ENCODE peak calls at places on chromosomes 16 and 17, in seven cellular contexts. One of them, this sample, is unnamed. For H3K36me3 and H3K9me3, the result is how much of the 10 kb centered on the place peaks cover.

GRCh38 chr17:49379926-49380325 is 17.9 kb upstream of the ZNF652 start:
- DNase-seq in tibial artery: no peak
- DNase-seq in CD8-positive, alpha-beta memory T cell: no peak
- DNase-seq in stomach: no peak
- DNase-seq in CD4-positive, CD25-positive, alpha-beta regulatory T cell: no peak
- DNase-seq in SJSA1: no peak
- DNase-seq in breast epithelium: no peak
- DNase-seq in this sample: peak

GRCh38 chr16:81885976-81886586 is 107.0 kb downstream of the PLCG2 start:
- DNase-seq in tibial artery: no peak
- DNase-seq in CD8-positive, alpha-beta memory T cell: no peak
- DNase-seq in stomach: no peak
- DNase-seq in CD4-positive, CD25-positive, alpha-beta regulatory T cell: no peak
- DNase-seq in SJSA1: peak
- DNase-seq in breast epithelium: no peak
- DNase-seq in this sample: no peak

GRCh38 chr16:22813223-22813945 is 578 bp upstream of the HS3ST2 start:
- DNase-seq in tibial artery: peak
- DNase-seq in CD8-positive, alpha-beta memory T cell: no peak
- DNase-seq in stomach: peak
- DNase-seq in CD4-positive, CD25-positive, alpha-beta regulatory T cell: no peak
- DNase-seq in SJSA1: peak
- DNase-seq in breast epithelium: no peak
- DNase-seq in this sample: peak

GRCh38 chr16:87190288-87191240 is 126.6 kb downstream of the C16orf95 start:
- DNase-seq in tibial artery: no peak
- DNase-seq in CD8-positive, alpha-beta memory T cell: no peak
- DNase-seq in stomach: no peak
- DNase-seq in CD4-positive, CD25-positive, alpha-beta regulatory T cell: no peak
- DNase-seq in SJSA1: no peak
- DNase-seq in breast epithelium: no peak
- DNase-seq in this sample: no peak

GRCh38 chr16:6946802-6947201 is 385.8 kb upstream of the RBFOX1 start:
- DNase-seq in tibial artery: no peak
- DNase-seq in CD8-positive, alpha-beta memory T cell: no peak
- DNase-seq in stomach: no peak
- DNase-seq in CD4-positive, CD25-positive, alpha-beta regulatory T cell: no peak
- DNase-seq in SJSA1: no peak
- DNase-seq in breast epithelium: no peak
- DNase-seq in this sample: no peak

GRCh38 chr17:75242461-75243042 is 18.9 kb downstream of the GGA3 start:
- DNase-seq in tibial artery: no peak
- DNase-seq in CD8-positive, alpha-beta memory T cell: peak
- DNase-seq in stomach: no peak
- DNase-seq in CD4-positive, CD25-positive, alpha-beta regulatory T cell: peak
- DNase-seq in SJSA1: no peak
- DNase-seq in breast epithelium: no peak
- DNase-seq in this sample: no peak

GRCh38 chr17:81537343-81537855 is 9.2 kb downstream of the FSCN2 start:
- DNase-seq in tibial artery: no peak
- DNase-seq in CD8-positive, alpha-beta memory T cell: no peak
- DNase-seq in stomach: peak
- DNase-seq in CD4-positive, CD25-positive, alpha-beta regulatory T cell: no peak
- DNase-seq in SJSA1: peak
- DNase-seq in breast epithelium: no peak
- DNase-seq in this sample: no peak

GRCh38 chr17:74450925-74451403 is 15.5 kb upstream of the CD300A start:
- DNase-seq in tibial artery: no peak
- DNase-seq in CD8-positive, alpha-beta memory T cell: no peak
- DNase-seq in stomach: no peak
- DNase-seq in CD4-positive, CD25-positive, alpha-beta regulatory T cell: no peak
- DNase-seq in SJSA1: no peak
- DNase-seq in breast epithelium: no peak
- DNase-seq in this sample: no peak

GRCh38 chr17:40518401-40519088 is 17.1 kb upstream of the TNS4 start:
- DNase-seq in tibial artery: no peak
- DNase-seq in CD8-positive, alpha-beta memory T cell: no peak
- DNase-seq in stomach: no peak
- DNase-seq in CD4-positive, CD25-positive, alpha-beta regulatory T cell: no peak
- DNase-seq in SJSA1: no peak
- DNase-seq in breast epithelium: peak
- DNase-seq in this sample: peak

GRCh38 chr17:80861892-80862291 is 129.7 kb upstream of the CHMP6 start:
- DNase-seq in tibial artery: no peak
- DNase-seq in CD8-positive, alpha-beta memory T cell: no peak
- DNase-seq in stomach: no peak
- DNase-seq in CD4-positive, CD25-positive, alpha-beta regulatory T cell: peak
- DNase-seq in SJSA1: no peak
- DNase-seq in breast epithelium: no peak
- DNase-seq in this sample: no peak

GRCh38 chr17:34840758-34841157 is 120.5 kb downstream of the CCT6B start:
- DNase-seq in tibial artery: no peak
- DNase-seq in CD8-positive, alpha-beta memory T cell: no peak
- DNase-seq in stomach: no peak
- DNase-seq in CD4-positive, CD25-positive, alpha-beta regulatory T cell: peak
- DNase-seq in SJSA1: no peak
- DNase-seq in breast epithelium: no peak
- DNase-seq in this sample: no peak

GRCh38 chr16:69417537-69418199 is 6.8 kb upstream of the CYB5B start:
- DNase-seq in tibial artery: no peak
- DNase-seq in CD8-positive, alpha-beta memory T cell: no peak
- DNase-seq in stomach: no peak
- DNase-seq in CD4-positive, CD25-positive, alpha-beta regulatory T cell: no peak
- DNase-seq in SJSA1: peak
- DNase-seq in breast epithelium: no peak
- DNase-seq in this sample: no peak

GRCh38 chr16:11964761-11965539 is at the start of gene TNFRSF17:
- DNase-seq in tibial artery: no peak
- DNase-seq in CD8-positive, alpha-beta memory T cell: no peak
- DNase-seq in stomach: no peak
- DNase-seq in CD4-positive, CD25-positive, alpha-beta regulatory T cell: no peak
- DNase-seq in SJSA1: no peak
- DNase-seq in breast epithelium: no peak
- DNase-seq in this sample: no peak

GRCh38 chr16:82045471-82046178 is 10.6 kb downstream of the HSD17B2 start:
- DNase-seq in tibial artery: no peak
- DNase-seq in CD8-positive, alpha-beta memory T cell: no peak
- DNase-seq in stomach: no peak
- DNase-seq in CD4-positive, CD25-positive, alpha-beta regulatory T cell: no peak
- DNase-seq in SJSA1: no peak
- DNase-seq in breast epithelium: no peak
- DNase-seq in this sample: no peak

GRCh38 chr17:34125010-34125409 is 130.1 kb upstream of the CCL2 start:
- DNase-seq in tibial artery: no peak
- DNase-seq in CD8-positive, alpha-beta memory T cell: no peak
- DNase-seq in stomach: no peak
- DNase-seq in CD4-positive, CD25-positive, alpha-beta regulatory T cell: no peak
- DNase-seq in SJSA1: no peak
- DNase-seq in breast epithelium: no peak
- DNase-seq in this sample: no peak

GRCh38 chr17:45433136-45433535 is 466 bp upstream of the ARHGAP27 start:
- DNase-seq in tibial artery: no peak
- DNase-seq in CD8-positive, alpha-beta memory T cell: no peak
- DNase-seq in stomach: no peak
- DNase-seq in CD4-positive, CD25-positive, alpha-beta regulatory T cell: no peak
- DNase-seq in SJSA1: no peak
- DNase-seq in breast epithelium: no peak
- DNase-seq in this sample: no peak

GRCh38 chr16:77807-78443 is at the start of gene MPG:
- DNase-seq in tibial artery: peak
- DNase-seq in CD8-positive, alpha-beta memory T cell: peak
- DNase-seq in stomach: peak
- DNase-seq in CD4-positive, CD25-positive, alpha-beta regulatory T cell: peak
- DNase-seq in SJSA1: peak
- DNase-seq in breast epithelium: peak
- DNase-seq in this sample: peak

GRCh38 chr16:85505794-85506339 is 107.3 kb upstream of the GSE1 start:
- DNase-seq in tibial artery: no peak
- DNase-seq in CD8-positive, alpha-beta memory T cell: no peak
- DNase-seq in stomach: no peak
- DNase-seq in CD4-positive, CD25-positive, alpha-beta regulatory T cell: no peak
- DNase-seq in SJSA1: no peak
- DNase-seq in breast epithelium: no peak
- DNase-seq in this sample: no peak

GRCh38 chr16:56614549-56614991 is 6.2 kb downstream of the MT2A start:
- DNase-seq in tibial artery: no peak
- DNase-seq in CD8-positive, alpha-beta memory T cell: no peak
- DNase-seq in stomach: no peak
- DNase-seq in CD4-positive, CD25-positive, alpha-beta regulatory T cell: no peak
- DNase-seq in SJSA1: peak
- DNase-seq in breast epithelium: no peak
- DNase-seq in this sample: no peak

GRCh38 chr17:46770818-46771600 is 47.5 kb downstream of the WNT3 start:
- DNase-seq in tibial artery: no peak
- DNase-seq in CD8-positive, alpha-beta memory T cell: no peak
- DNase-seq in stomach: peak
- DNase-seq in CD4-positive, CD25-positive, alpha-beta regulatory T cell: peak
- DNase-seq in SJSA1: peak
- DNase-seq in breast epithelium: no peak
- DNase-seq in this sample: peak

GRCh38 chr17:76276461-76277299 is 11.5 kb downstream of the UBALD2 start:
- DNase-seq in tibial artery: no peak
- DNase-seq in CD8-positive, alpha-beta memory T cell: no peak
- DNase-seq in stomach: no peak
- DNase-seq in CD4-positive, CD25-positive, alpha-beta regulatory T cell: no peak
- DNase-seq in SJSA1: no peak
- DNase-seq in breast epithelium: no peak
- DNase-seq in this sample: peak

GRCh38 chr17:5331506-5331905 is 49.4 kb downstream of the RABEP1 start:
- DNase-seq in tibial artery: no peak
- DNase-seq in CD8-positive, alpha-beta memory T cell: no peak
- DNase-seq in stomach: no peak
- DNase-seq in CD4-positive, CD25-positive, alpha-beta regulatory T cell: no peak
- DNase-seq in SJSA1: no peak
- DNase-seq in breast epithelium: no peak
- DNase-seq in this sample: no peak
- H3K4me3 ChIP-seq in tibial artery: no peak
- H3K4me3 ChIP-seq in CD8-positive, alpha-beta memory T cell: no peak
- H3K4me3 ChIP-seq in stomach: no peak
- H3K4me3 ChIP-seq in CD4-positive, CD25-positive, alpha-beta regulatory T cell: no peak
- H3K4me3 ChIP-seq in SJSA1: no peak
- H3K4me3 ChIP-seq in breast epithelium: no peak
- H3K4me3 ChIP-seq in this sample: no peak

GRCh38 chr16:68276223-68276622 is 11.9 kb downstream of the SLC7A6 start:
- DNase-seq in tibial artery: no peak
- DNase-seq in CD8-positive, alpha-beta memory T cell: no peak
- DNase-seq in stomach: no peak
- DNase-seq in CD4-positive, CD25-positive, alpha-beta regulatory T cell: no peak
- DNase-seq in SJSA1: no peak
- DNase-seq in breast epithelium: no peak
- DNase-seq in this sample: no peak
- H3K36me3 ChIP-seq in tibial artery: under half
- H3K36me3 ChIP-seq in CD8-positive, alpha-beta memory T cell: under half
- H3K36me3 ChIP-seq in stomach: under half
- H3K36me3 ChIP-seq in CD4-positive, CD25-positive, alpha-beta regulatory T cell: under half
- H3K36me3 ChIP-seq in SJSA1: half or more
- H3K36me3 ChIP-seq in breast epithelium: under half
- H3K36me3 ChIP-seq in this sample: under half

GRCh38 chr16:24382929-24383328 is 126.8 kb downstream of the CACNG3 start:
- DNase-seq in tibial artery: no peak
- DNase-seq in CD8-positive, alpha-beta memory T cell: no peak
- DNase-seq in stomach: no peak
- DNase-seq in CD4-positive, CD25-positive, alpha-beta regulatory T cell: no peak
- DNase-seq in SJSA1: no peak
- DNase-seq in breast epithelium: no peak
- DNase-seq in this sample: no peak

GRCh38 chr16:24378999-24379398 is 122.9 kb downstream of the CACNG3 start:
- DNase-seq in tibial artery: no peak
- DNase-seq in CD8-positive, alpha-beta memory T cell: no peak
- DNase-seq in stomach: no peak
- DNase-seq in CD4-positive, CD25-positive, alpha-beta regulatory T cell: no peak
- DNase-seq in SJSA1: no peak
- DNase-seq in breast epithelium: no peak
- DNase-seq in this sample: no peak

DNA sequence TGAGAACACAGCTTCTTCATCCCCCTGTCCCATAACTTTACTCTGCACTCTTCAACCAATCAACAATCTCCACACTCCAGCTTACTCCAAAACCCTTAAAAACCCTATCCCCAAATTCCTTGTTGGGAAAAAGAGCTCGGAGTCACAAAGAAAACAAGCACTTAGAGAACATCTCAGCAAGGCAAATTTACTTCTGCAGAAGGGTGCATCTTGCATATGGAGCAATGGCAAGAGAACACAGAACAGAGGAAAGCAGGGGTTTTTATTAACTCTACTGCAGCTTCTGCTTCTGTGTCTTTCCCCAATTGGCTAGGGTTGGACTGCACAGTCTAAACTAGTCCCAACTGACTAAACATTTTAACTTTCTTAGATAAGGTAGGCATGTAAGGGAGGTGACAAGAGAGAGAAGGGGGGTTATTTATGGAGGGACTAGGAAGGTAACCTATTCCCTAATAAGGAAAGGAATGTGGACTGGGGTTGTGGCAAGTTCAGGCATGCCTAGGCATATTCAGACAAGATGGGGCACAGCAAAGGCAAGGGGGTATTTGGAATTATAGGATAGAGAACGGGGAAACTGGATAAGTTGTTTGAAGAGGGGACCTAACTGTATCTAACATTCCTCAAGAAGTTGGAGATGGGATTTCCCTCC is 125.5 kb downstream of the CACNG3 start:
- DNase-seq in tibial artery: no peak
- DNase-seq in CD8-positive, alpha-beta memory T cell: no peak
- DNase-seq in stomach: no peak
- DNase-seq in CD4-positive, CD25-positive, alpha-beta regulatory T cell: no peak
- DNase-seq in SJSA1: no peak
- DNase-seq in breast epithelium: no peak
- DNase-seq in this sample: no peak
- H3K9me3 ChIP-seq in tibial artery: under half
- H3K9me3 ChIP-seq in CD8-positive, alpha-beta memory T cell: under half
- H3K9me3 ChIP-seq in stomach: under half
- H3K9me3 ChIP-seq in CD4-positive, CD25-positive, alpha-beta regulatory T cell: under half
- H3K9me3 ChIP-seq in SJSA1: under half
- H3K9me3 ChIP-seq in breast epithelium: half or more
- H3K9me3 ChIP-seq in this sample: under half

GRCh38 chr17:77437747-77438146 is 297.0 kb downstream of the SEC14L1 start:
- DNase-seq in tibial artery: no peak
- DNase-seq in CD8-positive, alpha-beta memory T cell: no peak
- DNase-seq in stomach: no peak
- DNase-seq in CD4-positive, CD25-positive, alpha-beta regulatory T cell: no peak
- DNase-seq in SJSA1: no peak
- DNase-seq in breast epithelium: no peak
- DNase-seq in this sample: no peak

GRCh38 chr17:77437017-77437416 is 296.2 kb downstream of the SEC14L1 start:
- DNase-seq in tibial artery: peak
- DNase-seq in CD8-positive, alpha-beta memory T cell: no peak
- DNase-seq in stomach: no peak
- DNase-seq in CD4-positive, CD25-positive, alpha-beta regulatory T cell: no peak
- DNase-seq in SJSA1: peak
- DNase-seq in breast epithelium: no peak
- DNase-seq in this sample: peak

GRCh38 chr17:77439382-77440013 is 298.7 kb downstream of the SEC14L1 start:
- DNase-seq in tibial artery: no peak
- DNase-seq in CD8-positive, alpha-beta memory T cell: no peak
- DNase-seq in stomach: no peak
- DNase-seq in CD4-positive, CD25-positive, alpha-beta regulatory T cell: no peak
- DNase-seq in SJSA1: no peak
- DNase-seq in breast epithelium: no peak
- DNase-seq in this sample: no peak

GRCh38 chr17:77436481-77436880 is 295.7 kb downstream of the SEC14L1 start:
- DNase-seq in tibial artery: no peak
- DNase-seq in CD8-positive, alpha-beta memory T cell: no peak
- DNase-seq in stomach: no peak
- DNase-seq in CD4-positive, CD25-positive, alpha-beta regulatory T cell: no peak
- DNase-seq in SJSA1: no peak
- DNase-seq in breast epithelium: no peak
- DNase-seq in this sample: no peak

GRCh38 chr17:77438241-77439204 is 297.8 kb downstream of the SEC14L1 start:
- DNase-seq in tibial artery: no peak
- DNase-seq in CD8-positive, alpha-beta memory T cell: no peak
- DNase-seq in stomach: no peak
- DNase-seq in CD4-positive, CD25-positive, alpha-beta regulatory T cell: no peak
- DNase-seq in SJSA1: no peak
- DNase-seq in breast epithelium: no peak
- DNase-seq in this sample: no peak
- H3K4me3 ChIP-seq in tibial artery: no peak
- H3K4me3 ChIP-seq in CD8-positive, alpha-beta memory T cell: peak
- H3K4me3 ChIP-seq in stomach: no peak
- H3K4me3 ChIP-seq in CD4-positive, CD25-positive, alpha-beta regulatory T cell: peak
- H3K4me3 ChIP-seq in SJSA1: no peak
- H3K4me3 ChIP-seq in breast epithelium: no peak
- H3K4me3 ChIP-seq in this sample: no peak

This sample was measured in MG63.